ENCODE peak calls at places on chromosomes 13 and 19, in ten cellular contexts. B is neuronal stem cell; U is aorta; V is tibial artery; P is neural progenitor cell; G is OCI-LY7; I is CD8-positive, alpha-beta memory T cell; L is fibroblast of lung; Q is PC-3; W is lower lobe of right lung. A is an unnamed sample.
A peak's percentile ranks its signal among the peaks of the same experiment; 100 is the strongest.

GRCh38 chr19:34145741-34146202 is 26.5 kb upstream of the LSM14A start:
- DNase-seq in P (peak; percentile 74), V (no peak), L (peak; percentile 61), W (no peak), I (peak; percentile 35), B (peak; percentile 71), G (peak; percentile 71), Q (peak; percentile 64), U (no peak), A (peak; percentile 3)

GRCh38 chr19:51887522-51888498 is at the start of gene ZNF577:
- DNase-seq in V (peak; percentile 94), U (peak; percentile 96), I (peak; percentile 68), B (peak; percentile 78), P (peak; percentile 87), W (peak; percentile 83), Q (no peak), G (no peak), L (peak; percentile 96), A (peak; percentile 60)

GRCh38 chr19:42074513-42075363 is 1.2 kb upstream of the ZNF574 start:
- DNase-seq in V (no peak), W (no peak), P (no peak), L (no peak), I (no peak), Q (no peak), B (no peak), U (no peak), G (peak; percentile 40), A (no peak)

GRCh38 chr13:65656740-65657329 is 1573.3 kb downstream of the PCDH9 start:
- DNase-seq in P (no peak), Q (peak; percentile 37), G (peak; percentile 6), B (no peak), V (no peak), U (no peak), W (no peak), I (no peak), L (peak; percentile 59), A (no peak)

GRCh38 chr19:6694147-6694815 is 24.3 kb upstream of the TNFSF14 start:
- DNase-seq in G (peak; percentile 77), W (no peak), V (no peak), I (no peak), U (peak; percentile 61), L (no peak), Q (no peak), P (no peak), B (no peak), A (no peak)

GRCh38 chr13:98039261-98039660 is 85.8 kb downstream of the IPO5 start:
- DNase-seq in W (no peak), V (no peak), I (no peak), Q (no peak), P (no peak), G (no peak), U (no peak), L (no peak), B (no peak), A (no peak)

GRCh38 chr13:45196622-45197021 is 4.2 kb downstream of the KCTD4 start:
- DNase-seq in P (no peak), B (no peak), V (no peak), Q (peak; percentile 63), G (no peak), L (no peak), U (no peak), W (no peak), I (no peak), A (no peak)

GRCh38 chr13:38180100-38180499 is 169.6 kb upstream of the UFM1 start:
- DNase-seq in W (no peak), I (no peak), V (no peak), B (no peak), Q (peak; percentile 23), P (no peak), L (no peak), G (no peak), U (no peak), A (no peak)

GRCh38 chr13:102255409-102255808 is 146.4 kb downstream of the FGF14 start:
- DNase-seq in U (no peak), I (no peak), L (no peak), Q (no peak), G (no peak), V (no peak), W (no peak), P (no peak), B (no peak), A (no peak)

GRCh38 chr19:45090034-45090433 is 2.9 kb upstream of the PPP1R37 start:
- DNase-seq in Q (no peak), P (no peak), V (no peak), W (no peak), B (no peak), L (no peak), I (no peak), U (no peak), G (no peak), A (no peak)
- H3K27ac ChIP-seq in Q (no peak overlapping the region), P (no peak overlapping the region), V (no peak overlapping the region), W (no peak overlapping the region), B (no peak overlapping the region), L (no peak overlapping the region), I (no peak overlapping the region), U (no peak overlapping the region), G (no peak overlapping the region), A (no peak overlapping the region)

GRCh38 chr19:29293736-29294342 is 80.9 kb upstream of the UQCRFS1 start:
- DNase-seq in P (no peak), W (no peak), L (no peak), V (peak; percentile 41), I (no peak), B (no peak), Q (no peak), U (no peak), G (no peak), A (no peak)
- H3K27ac ChIP-seq in P (no peak overlapping the region), W (no peak overlapping the region), L (no peak overlapping the region), V (no peak overlapping the region), I (no peak overlapping the region), B (no peak overlapping the region), Q (no peak overlapping the region), U (no peak overlapping the region), G (no peak overlapping the region), A (no peak overlapping the region)

GRCh38 chr19:11322269-11323024 is 17.0 kb downstream of the RAB3D start:
- DNase-seq in U (no peak), V (no peak), L (no peak), Q (no peak), W (no peak), B (no peak), G (no peak), I (no peak), P (no peak), A (no peak)

GRCh38 chr19:11324079-11324661 is 15.3 kb downstream of the RAB3D start:
- DNase-seq in V (peak; percentile 88), B (no peak), I (peak; percentile 31), U (peak; percentile 84), P (no peak), G (peak; percentile 31), W (peak; percentile 89), L (peak; percentile 95), Q (peak; percentile 57), A (peak; percentile 43)

GRCh38 chr19:11325544-11325943 is 13.9 kb downstream of the RAB3D start:
- DNase-seq in I (no peak), B (no peak), Q (no peak), W (no peak), U (no peak), G (no peak), P (no peak), V (no peak), L (no peak), A (no peak)

GRCh38 chr19:11324748-11325389 is 14.6 kb downstream of the RAB3D start:
- DNase-seq in L (no peak), I (no peak), W (no peak), B (no peak), G (no peak), U (no peak), V (no peak), P (no peak), Q (no peak), A (no peak)

DNA sequence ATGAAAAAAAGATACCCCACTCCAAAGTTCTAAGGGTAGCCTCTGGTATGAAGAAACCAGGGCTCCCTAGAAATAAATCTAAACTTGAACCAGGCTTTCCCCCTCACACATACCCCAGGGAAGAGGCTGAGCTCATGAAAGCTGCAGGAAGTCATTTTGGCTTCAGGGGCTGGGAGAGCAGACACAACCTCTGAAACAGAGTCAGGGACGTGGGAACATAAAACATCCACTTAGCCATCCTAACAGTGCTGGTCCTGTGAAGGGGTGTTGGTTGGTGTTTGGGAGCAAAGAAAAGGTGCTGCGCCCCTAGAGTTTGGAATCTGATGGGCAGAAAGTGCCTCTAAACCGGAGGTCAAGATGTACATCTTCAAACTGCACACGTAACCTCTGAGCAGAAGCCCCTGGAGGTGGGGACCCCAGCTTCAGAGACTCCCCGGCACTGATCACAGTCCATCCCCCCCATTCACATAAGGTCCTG is 15.8 kb downstream of the RAB3D start:
- DNase-seq in V (no peak), G (no peak), B (no peak), U (no peak), W (no peak), P (no peak), Q (no peak), I (no peak), L (no peak), A (no peak)
- H3K27ac ChIP-seq in V (peak overlapping the region; percentile 62), G (no peak overlapping the region), B (no peak overlapping the region), U (no peak overlapping the region), W (peak overlapping the region; percentile 74), P (no peak overlapping the region), Q (no peak overlapping the region), I (peak overlapping the region; percentile 12), L (peak overlapping the region; percentile 70), A (peak overlapping the region; percentile 65)

GRCh38 chr19:14728595-14728994 is 38.7 kb downstream of the ZNF333 start:
- DNase-seq in L (no peak), Q (no peak), G (no peak), W (no peak), I (no peak), P (no peak), V (no peak), B (no peak), U (no peak), A (no peak)

GRCh38 chr19:14733574-14733973 is 43.7 kb downstream of the ZNF333 start:
- DNase-seq in G (no peak), P (no peak), L (no peak), I (no peak), W (no peak), U (no peak), V (no peak), Q (no peak), B (no peak), A (no peak)

GRCh38 chr19:14735915-14736314 is 42.4 kb downstream of the ADGRE2 start:
- DNase-seq in L (no peak), W (no peak), Q (no peak), U (no peak), V (no peak), P (no peak), B (no peak), I (no peak), G (no peak), A (no peak)

GRCh38 chr19:14731200-14731599 is 41.4 kb downstream of the ZNF333 start:
- DNase-seq in B (no peak), Q (peak; percentile 7), U (no peak), P (no peak), G (no peak), I (no peak), V (no peak), L (no peak), W (no peak), A (no peak)

DNA sequence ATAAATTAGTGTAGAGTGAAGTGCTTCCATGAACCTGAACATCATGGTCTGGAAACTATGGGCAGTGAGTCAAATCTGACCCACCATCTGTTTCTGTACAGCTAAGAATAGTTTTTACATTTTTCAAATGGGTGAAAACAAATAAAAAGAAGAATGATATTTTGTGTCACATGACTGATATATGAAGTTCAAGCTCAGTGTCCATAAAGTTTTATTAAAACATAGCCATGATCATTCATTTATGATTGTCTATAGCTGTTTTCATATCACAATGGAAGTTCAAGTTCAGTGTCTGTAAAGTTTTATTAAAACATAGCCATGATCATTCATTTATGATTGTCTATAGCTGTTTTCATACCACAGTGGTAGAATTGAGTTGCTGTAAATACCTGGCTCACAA is 42.7 kb downstream of the ZNF333 start:
- DNase-seq in Q (no peak), U (no peak), B (no peak), P (no peak), L (no peak), G (no peak), W (no peak), V (no peak), I (no peak), A (no peak)
- H3K27ac ChIP-seq in Q (no peak overlapping the region), U (no peak overlapping the region), B (no peak overlapping the region), P (no peak overlapping the region), L (no peak overlapping the region), G (no peak overlapping the region), W (no peak overlapping the region), V (no peak overlapping the region), I (no peak overlapping the region), A (no peak overlapping the region)

A was measured in substantia nigra.